ENCODE peak calls at places on chromosomes 6 and 20, in nine cellular contexts. G is fibroblast of pulmonary artery, U is NCI-H510A treated with DMSO at 0.1 percent for 48 hours, S is H54, J is LHCN-M2, Y is MV-4-11, R is SK-MEL-5, F is omental fat pad, H is T-helper 2 cell. M is an unnamed sample.

GRCh38 chr20:13865156-13865555 is 80.3 kb downstream of the NDUFAF5 start:
- DNase-seq in G (no peak), U (no peak), S (no peak), J (no peak), Y (no peak), R (no peak), F (no peak), H (no peak), M (no peak)

GRCh38 chr6:11732036-11732545 is 46.5 kb downstream of the ADTRP start:
- DNase-seq in G (peak; percentile 61), U (no peak), S (no peak), J (peak; percentile 69), Y (peak; percentile 100), R (no peak), F (no peak), H (no peak), M (no peak)

GRCh38 chr6:5850848-5851255 is 155.9 kb downstream of the NRN1 start:
- DNase-seq in G (no peak), U (no peak), S (no peak), J (no peak), Y (no peak), R (no peak), F (no peak), H (no peak), M (peak; percentile 61)

GRCh38 chr6:35544748-35545361 is 32.2 kb upstream of the TULP1 start:
- DNase-seq in G (no peak), U (peak; percentile 25), S (no peak), J (no peak), Y (no peak), R (no peak), F (no peak), H (no peak), M (peak; percentile 54)

GRCh38 chr20:39302312-39302711 is 340.2 kb downstream of the DHX35 start:
- DNase-seq in G (no peak), U (no peak), S (no peak), J (no peak), Y (no peak), R (no peak), F (no peak), H (no peak), M (no peak)

GRCh38 chr6:91126876-91127275 is 540.0 kb upstream of the MAP3K7 start:
- DNase-seq in G (no peak), U (no peak), S (no peak), J (no peak), Y (no peak), R (no peak), F (no peak), H (no peak), M (no peak)

GRCh38 chr20:23634044-23634801 is 3.5 kb downstream of the CST3 start:
- DNase-seq in G (no peak), U (no peak), S (no peak), J (no peak), Y (no peak), R (no peak), F (no peak), H (no peak), M (no peak)

GRCh38 chr6:108622601-108623335 is 62.1 kb downstream of the FOXO3 start:
- DNase-seq in G (peak; percentile 93), U (no peak), S (peak; percentile 19), J (peak; percentile 86), Y (peak; percentile 79), R (peak; percentile 14), F (no peak), H (no peak), M (no peak)

GRCh38 chr20:50272413-50273120 is 81.9 kb downstream of the CEBPB start:
- DNase-seq in G (no peak), U (no peak), S (no peak), J (no peak), Y (no peak), R (no peak), F (no peak), H (no peak), M (no peak)

GRCh38 chr6:110140650-110141049 is 38.8 kb downstream of the WASF1 start:
- DNase-seq in G (peak; percentile 74), U (no peak), S (no peak), J (peak; percentile 35), Y (no peak), R (no peak), F (no peak), H (no peak), M (no peak)